ENCODE peak calls at places on chromosomes 2 and 18, in six cellular contexts. One of them, this sample, is unnamed. For H3K36me3 and H3K79me2, the result is how much of the 10 kb centered on the place peaks cover.

GRCh38 chr2:170396799-170397459 is 219.0 kb downstream of the MYO3B start:
- DNase-seq in GM23338: peak
- DNase-seq in GM23248: peak
- DNase-seq in neural progenitor cell: no peak
- DNase-seq in Karpas-422: peak
- DNase-seq in fibroblast of lung: no peak
- DNase-seq in this sample: no peak

GRCh38 chr18:76246579-76246978 is 248.5 kb downstream of the ZNF516 start:
- DNase-seq in GM23338: no peak
- DNase-seq in GM23248: no peak
- DNase-seq in neural progenitor cell: no peak
- DNase-seq in Karpas-422: no peak
- DNase-seq in fibroblast of lung: peak
- DNase-seq in this sample: no peak

GRCh38 chr2:218074031-218074430 is 5.0 kb downstream of the RUFY4 start:
- DNase-seq in GM23338: peak
- DNase-seq in GM23248: no peak
- DNase-seq in neural progenitor cell: peak
- DNase-seq in Karpas-422: peak
- DNase-seq in fibroblast of lung: peak
- DNase-seq in this sample: peak

GRCh38 chr2:105296017-105296611 is 33.4 kb downstream of the TGFBRAP1 start:
- DNase-seq in GM23338: no peak
- DNase-seq in GM23248: no peak
- DNase-seq in neural progenitor cell: no peak
- DNase-seq in Karpas-422: no peak
- DNase-seq in fibroblast of lung: no peak
- DNase-seq in this sample: no peak

GRCh38 chr2:54814367-54815155 is 91.1 kb downstream of the EML6 start:
- DNase-seq in GM23338: peak
- DNase-seq in GM23248: no peak
- DNase-seq in neural progenitor cell: no peak
- DNase-seq in Karpas-422: no peak
- DNase-seq in fibroblast of lung: no peak
- DNase-seq in this sample: no peak

GRCh38 chr18:74268933-74269620 is 22.7 kb downstream of the CYB5A start:
- DNase-seq in GM23338: no peak
- DNase-seq in GM23248: no peak
- DNase-seq in neural progenitor cell: no peak
- DNase-seq in Karpas-422: no peak
- DNase-seq in fibroblast of lung: no peak
- DNase-seq in this sample: no peak

GRCh38 chr2:139825726-139826125 is 1045.5 kb upstream of the NXPH2 start:
- DNase-seq in GM23338: no peak
- DNase-seq in GM23248: no peak
- DNase-seq in neural progenitor cell: no peak
- DNase-seq in Karpas-422: no peak
- DNase-seq in fibroblast of lung: no peak
- DNase-seq in this sample: no peak

GRCh38 chr18:27185025-27185763 is at the start of gene CHST9:
- DNase-seq in GM23338: peak
- DNase-seq in GM23248: no peak
- DNase-seq in neural progenitor cell: peak
- DNase-seq in Karpas-422: no peak
- DNase-seq in fibroblast of lung: no peak
- DNase-seq in this sample: no peak

GRCh38 chr2:125730921-125731320 is 925.0 kb upstream of the GYPC start:
- DNase-seq in GM23338: no peak
- DNase-seq in GM23248: no peak
- DNase-seq in neural progenitor cell: no peak
- DNase-seq in Karpas-422: no peak
- DNase-seq in fibroblast of lung: no peak
- DNase-seq in this sample: no peak

GRCh38 chr2:1721706-1722483 is 22.4 kb downstream of the PXDN start:
- DNase-seq in GM23338: no peak
- DNase-seq in GM23248: peak
- DNase-seq in neural progenitor cell: no peak
- DNase-seq in Karpas-422: no peak
- DNase-seq in fibroblast of lung: peak
- DNase-seq in this sample: peak

GRCh38 chr2:239587311-239587731 is 186.5 kb upstream of the HDAC4 start:
- DNase-seq in GM23338: no peak
- DNase-seq in GM23248: no peak
- DNase-seq in neural progenitor cell: no peak
- DNase-seq in Karpas-422: no peak
- DNase-seq in fibroblast of lung: no peak
- DNase-seq in this sample: no peak

GRCh38 chr2:23249348-23249747 is 135.6 kb upstream of the KLHL29 start:
- DNase-seq in GM23338: no peak
- DNase-seq in GM23248: peak
- DNase-seq in neural progenitor cell: no peak
- DNase-seq in Karpas-422: no peak
- DNase-seq in fibroblast of lung: no peak
- DNase-seq in this sample: no peak

GRCh38 chr2:119756837-119757236 is 2.9 kb upstream of the PTPN4 start:
- DNase-seq in GM23338: no peak
- DNase-seq in GM23248: peak
- DNase-seq in neural progenitor cell: no peak
- DNase-seq in Karpas-422: no peak
- DNase-seq in fibroblast of lung: peak
- DNase-seq in this sample: peak

GRCh38 chr2:148103946-148104345 is 83.1 kb downstream of the MBD5 start:
- DNase-seq in GM23338: no peak
- DNase-seq in GM23248: no peak
- DNase-seq in neural progenitor cell: no peak
- DNase-seq in Karpas-422: no peak
- DNase-seq in fibroblast of lung: no peak
- DNase-seq in this sample: no peak

GRCh38 chr2:3355951-3356569 is 21.6 kb downstream of the EIPR1 start:
- DNase-seq in GM23338: no peak
- DNase-seq in GM23248: no peak
- DNase-seq in neural progenitor cell: no peak
- DNase-seq in Karpas-422: no peak
- DNase-seq in fibroblast of lung: no peak
- DNase-seq in this sample: no peak

GRCh38 chr2:135785032-135785431 is 43.4 kb downstream of the UBXN4 start:
- DNase-seq in GM23338: no peak
- DNase-seq in GM23248: peak
- DNase-seq in neural progenitor cell: no peak
- DNase-seq in Karpas-422: no peak
- DNase-seq in fibroblast of lung: no peak
- DNase-seq in this sample: no peak

GRCh38 chr2:160429248-160430000 is 64.2 kb downstream of the RBMS1 start:
- DNase-seq in GM23338: peak
- DNase-seq in GM23248: peak
- DNase-seq in neural progenitor cell: peak
- DNase-seq in Karpas-422: peak
- DNase-seq in fibroblast of lung: peak
- DNase-seq in this sample: peak

GRCh38 chr2:217459675-217460405 is 543.0 kb downstream of the TNS1 start:
- DNase-seq in GM23338: no peak
- DNase-seq in GM23248: peak
- DNase-seq in neural progenitor cell: no peak
- DNase-seq in Karpas-422: no peak
- DNase-seq in fibroblast of lung: peak
- DNase-seq in this sample: peak

GRCh38 chr2:159613515-159614336 is 2.6 kb downstream of the BAZ2B start:
- DNase-seq in GM23338: peak
- DNase-seq in GM23248: peak
- DNase-seq in neural progenitor cell: no peak
- DNase-seq in Karpas-422: no peak
- DNase-seq in fibroblast of lung: peak
- DNase-seq in this sample: no peak

GRCh38 chr2:135637456-135638087 is 104.1 kb upstream of the UBXN4 start:
- DNase-seq in GM23338: no peak
- DNase-seq in GM23248: no peak
- DNase-seq in neural progenitor cell: no peak
- DNase-seq in Karpas-422: no peak
- DNase-seq in fibroblast of lung: no peak
- DNase-seq in this sample: no peak

GRCh38 chr2:233764264-233764663 is 4.2 kb downstream of the UGT1A1 start:
- DNase-seq in GM23338: no peak
- DNase-seq in GM23248: peak
- DNase-seq in neural progenitor cell: no peak
- DNase-seq in Karpas-422: no peak
- DNase-seq in fibroblast of lung: peak
- DNase-seq in this sample: peak

GRCh38 chr2:8146329-8147048 is 535.4 kb upstream of the ID2 start:
- DNase-seq in GM23338: no peak
- DNase-seq in GM23248: no peak
- DNase-seq in neural progenitor cell: no peak
- DNase-seq in Karpas-422: no peak
- DNase-seq in fibroblast of lung: no peak
- DNase-seq in this sample: no peak

GRCh38 chr2:34547340-34547739 is 948.2 kb upstream of the FAM98A start:
- DNase-seq in GM23338: peak
- DNase-seq in GM23248: no peak
- DNase-seq in neural progenitor cell: no peak
- DNase-seq in Karpas-422: no peak
- DNase-seq in fibroblast of lung: no peak
- DNase-seq in this sample: no peak

GRCh38 chr2:119178811-119179601 is 20.5 kb upstream of the C1QL2 start:
- DNase-seq in GM23338: no peak
- DNase-seq in GM23248: peak
- DNase-seq in neural progenitor cell: no peak
- DNase-seq in Karpas-422: no peak
- DNase-seq in fibroblast of lung: peak
- DNase-seq in this sample: no peak

GRCh38 chr2:68234405-68234804 is 17.9 kb downstream of the PPP3R1 start:
- DNase-seq in GM23338: no peak
- DNase-seq in GM23248: no peak
- DNase-seq in neural progenitor cell: no peak
- DNase-seq in Karpas-422: no peak
- DNase-seq in fibroblast of lung: no peak
- DNase-seq in this sample: no peak

GRCh38 chr2:17995594-17995993 is 117.1 kb downstream of the KCNS3 start:
- DNase-seq in GM23338: no peak
- DNase-seq in GM23248: no peak
- DNase-seq in neural progenitor cell: no peak
- DNase-seq in Karpas-422: no peak
- DNase-seq in fibroblast of lung: no peak
- DNase-seq in this sample: no peak

GRCh38 chr2:236319036-236319435 is 54.8 kb upstream of the ASB18 start:
- DNase-seq in GM23338: no peak
- DNase-seq in GM23248: no peak
- DNase-seq in neural progenitor cell: no peak
- DNase-seq in Karpas-422: peak
- DNase-seq in fibroblast of lung: no peak
- DNase-seq in this sample: no peak

DNA sequence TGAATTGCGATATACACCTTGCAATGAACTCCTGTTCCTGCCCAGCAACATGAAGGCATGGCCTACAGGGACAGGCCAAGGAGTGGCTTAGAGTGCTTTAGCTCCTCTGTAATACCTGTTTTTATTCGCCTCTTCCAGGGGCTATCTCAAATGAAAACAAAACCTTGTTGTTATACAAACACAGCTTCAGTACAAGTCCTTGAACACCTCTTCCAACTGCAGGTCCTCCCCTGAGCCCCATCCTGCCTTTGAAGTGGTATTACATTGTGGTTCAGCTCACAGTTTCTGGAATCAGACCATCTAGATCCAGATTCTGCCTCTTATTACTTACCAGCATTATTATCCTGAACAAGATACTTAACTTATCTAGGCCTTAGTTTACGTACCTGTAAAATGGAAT is 83.0 kb upstream of the HNRNPA3 start:
- DNase-seq in GM23338: no peak
- DNase-seq in GM23248: no peak
- DNase-seq in neural progenitor cell: no peak
- DNase-seq in Karpas-422: no peak
- DNase-seq in fibroblast of lung: no peak
- DNase-seq in this sample: no peak
- H3K36me3 ChIP-seq in GM23338: under half
- H3K36me3 ChIP-seq in GM23248: under half
- H3K36me3 ChIP-seq in neural progenitor cell: under half
- H3K36me3 ChIP-seq in Karpas-422: under half
- H3K36me3 ChIP-seq in fibroblast of lung: under half
- H3K36me3 ChIP-seq in this sample: under half

DNA sequence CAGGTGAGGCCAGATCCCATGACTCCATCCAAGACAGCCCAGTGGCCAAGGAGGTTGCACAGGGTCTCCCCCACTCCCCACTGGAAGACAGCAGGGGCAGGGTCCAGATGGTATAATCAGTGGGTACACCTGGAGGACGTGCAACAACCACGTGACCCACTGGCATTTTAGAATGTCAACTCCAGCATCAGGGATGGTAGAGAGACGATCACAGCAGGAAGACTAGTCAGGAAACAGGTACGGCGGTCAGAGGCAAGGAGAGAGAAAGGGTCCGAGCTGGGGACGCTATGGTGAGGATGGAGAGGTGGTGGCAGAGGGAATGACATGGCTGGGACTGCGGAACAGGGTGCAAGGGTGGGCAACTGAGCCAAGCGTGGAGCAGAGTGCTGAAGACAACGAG is 23.0 kb downstream of the SERTAD2 start:
- DNase-seq in GM23338: no peak
- DNase-seq in GM23248: no peak
- DNase-seq in neural progenitor cell: no peak
- DNase-seq in Karpas-422: no peak
- DNase-seq in fibroblast of lung: no peak
- DNase-seq in this sample: no peak
- H3K79me2 ChIP-seq in GM23338: under half
- H3K79me2 ChIP-seq in GM23248: half or more
- H3K79me2 ChIP-seq in neural progenitor cell: under half
- H3K79me2 ChIP-seq in Karpas-422: under half
- H3K79me2 ChIP-seq in fibroblast of lung: under half
- H3K79me2 ChIP-seq in this sample: half or more

GRCh38 chr2:210432633-210433032 is 43.9 kb downstream of the LANCL1 start:
- DNase-seq in GM23338: no peak
- DNase-seq in GM23248: no peak
- DNase-seq in neural progenitor cell: no peak
- DNase-seq in Karpas-422: no peak
- DNase-seq in fibroblast of lung: no peak
- DNase-seq in this sample: no peak
- H3K36me3 ChIP-seq in GM23338: under half
- H3K36me3 ChIP-seq in GM23248: under half
- H3K36me3 ChIP-seq in neural progenitor cell: under half
- H3K36me3 ChIP-seq in Karpas-422: half or more
- H3K36me3 ChIP-seq in fibroblast of lung: under half
- H3K36me3 ChIP-seq in this sample: under half

GRCh38 chr2:64114912-64115277 is 29.3 kb downstream of the PELI1 start:
- DNase-seq in GM23338: no peak
- DNase-seq in GM23248: no peak
- DNase-seq in neural progenitor cell: no peak
- DNase-seq in Karpas-422: no peak
- DNase-seq in fibroblast of lung: no peak
- DNase-seq in this sample: no peak

GRCh38 chr2:64119369-64119768 is 24.9 kb downstream of the PELI1 start:
- DNase-seq in GM23338: no peak
- DNase-seq in GM23248: no peak
- DNase-seq in neural progenitor cell: no peak
- DNase-seq in Karpas-422: no peak
- DNase-seq in fibroblast of lung: no peak
- DNase-seq in this sample: no peak

GRCh38 chr2:64112016-64112415 is 32.2 kb downstream of the PELI1 start:
- DNase-seq in GM23338: no peak
- DNase-seq in GM23248: no peak
- DNase-seq in neural progenitor cell: no peak
- DNase-seq in Karpas-422: no peak
- DNase-seq in fibroblast of lung: no peak
- DNase-seq in this sample: no peak

GRCh38 chr2:64114063-64114911 is 29.9 kb downstream of the PELI1 start:
- DNase-seq in GM23338: peak
- DNase-seq in GM23248: peak
- DNase-seq in neural progenitor cell: no peak
- DNase-seq in Karpas-422: no peak
- DNase-seq in fibroblast of lung: peak
- DNase-seq in this sample: no peak

GRCh38 chr2:64115808-64116598 is 28.2 kb downstream of the PELI1 start:
- DNase-seq in GM23338: no peak
- DNase-seq in GM23248: no peak
- DNase-seq in neural progenitor cell: no peak
- DNase-seq in Karpas-422: no peak
- DNase-seq in fibroblast of lung: no peak
- DNase-seq in this sample: no peak
- H3K79me2 ChIP-seq in GM23338: half or more
- H3K79me2 ChIP-seq in GM23248: under half
- H3K79me2 ChIP-seq in neural progenitor cell: half or more
- H3K79me2 ChIP-seq in Karpas-422: half or more
- H3K79me2 ChIP-seq in fibroblast of lung: under half
- H3K79me2 ChIP-seq in this sample: under half